ENCODE peak calls at places on chromosomes 7 and 10, in six cellular contexts. H, W, U, O, E and P are unnamed samples.

GRCh38 chr7:51366930-51367613 is 50.5 kb upstream of the COBL start:
- DNase-seq in H (peak), W (peak), U (peak), O (peak), E (no peak), P (peak)

GRCh38 chr10:95391570-95392249 is 100.9 kb upstream of the PDLIM1 start:
- DNase-seq in H (peak), W (peak), U (peak), O (no peak), E (no peak), P (no peak)

GRCh38 chr10:42979181-42979580 is 97.7 kb upstream of the RET start:
- DNase-seq in H (no peak), W (no peak), U (no peak), O (no peak), E (no peak), P (peak)

GRCh38 chr10:123974406-123974805 is 82.8 kb upstream of the CPXM2 start:
- DNase-seq in H (peak), W (peak), U (peak), O (peak), E (no peak), P (no peak)

GRCh38 chr10:102269017-102269416 is 23.7 kb downstream of the GBF1 start:
- DNase-seq in H (no peak), W (no peak), U (peak), O (no peak), E (no peak), P (no peak)

GRCh38 chr10:31395695-31396094 is 76.7 kb downstream of the ZEB1 start:
- DNase-seq in H (no peak), W (no peak), U (no peak), O (no peak), E (no peak), P (no peak)

GRCh38 chr10:132400041-132400546 is 3.1 kb downstream of the PWWP2B start:
- DNase-seq in H (no peak), W (no peak), U (no peak), O (no peak), E (peak), P (no peak)

GRCh38 chr10:100847440-100847839 is 65.3 kb upstream of the SLF2 start:
- DNase-seq in H (no peak), W (peak), U (no peak), O (no peak), E (no peak), P (no peak)

GRCh38 chr10:131641231-131641630 is 259.6 kb upstream of the PPP2R2D start:
- DNase-seq in H (no peak), W (no peak), U (no peak), O (no peak), E (peak), P (peak)

GRCh38 chr7:157073949-157074624 is 63.6 kb upstream of the MNX1 start:
- DNase-seq in H (no peak), W (no peak), U (no peak), O (no peak), E (peak), P (no peak)

GRCh38 chr7:138837627-138838026 is 39.6 kb upstream of the ATP6V0A4 start:
- DNase-seq in H (no peak), W (peak), U (peak), O (no peak), E (no peak), P (no peak)

GRCh38 chr10:84097787-84098353 is 41.4 kb upstream of the GHITM start:
- DNase-seq in H (no peak), W (peak), U (peak), O (no peak), E (no peak), P (no peak)

GRCh38 chr10:49284356-49284755 is 14.6 kb upstream of the C10orf71 start:
- DNase-seq in H (no peak), W (no peak), U (no peak), O (no peak), E (peak), P (peak)

GRCh38 chr10:90779573-90779972 is 78.3 kb downstream of the HTR7 start:
- DNase-seq in H (peak), W (peak), U (no peak), O (no peak), E (no peak), P (no peak)

GRCh38 chr7:10034843-10035556 is 938.7 kb upstream of the PHF14 start:
- DNase-seq in H (no peak), W (no peak), U (no peak), O (no peak), E (no peak), P (no peak)

GRCh38 chr7:91553410-91553895 is 289.2 kb downstream of the FZD1 start:
- DNase-seq in H (no peak), W (no peak), U (no peak), O (no peak), E (no peak), P (no peak)

GRCh38 chr7:132276252-132276651 is 300.0 kb downstream of the PLXNA4 start:
- DNase-seq in H (no peak), W (no peak), U (no peak), O (no peak), E (no peak), P (no peak)

GRCh38 chr7:64876792-64877713 is 26.0 kb upstream of the ZNF273 start:
- DNase-seq in H (no peak), W (no peak), U (peak), O (peak), E (peak), P (peak)

GRCh38 chr7:149873074-149873967 is 448 bp upstream of the ATP6V0E2 start:
- DNase-seq in H (peak), W (peak), U (peak), O (peak), E (peak), P (peak)

GRCh38 chr7:100983451-100984187 is 14.3 kb downstream of the MUC12 start:
- DNase-seq in H (peak), W (peak), U (peak), O (peak), E (no peak), P (no peak)

DNA sequence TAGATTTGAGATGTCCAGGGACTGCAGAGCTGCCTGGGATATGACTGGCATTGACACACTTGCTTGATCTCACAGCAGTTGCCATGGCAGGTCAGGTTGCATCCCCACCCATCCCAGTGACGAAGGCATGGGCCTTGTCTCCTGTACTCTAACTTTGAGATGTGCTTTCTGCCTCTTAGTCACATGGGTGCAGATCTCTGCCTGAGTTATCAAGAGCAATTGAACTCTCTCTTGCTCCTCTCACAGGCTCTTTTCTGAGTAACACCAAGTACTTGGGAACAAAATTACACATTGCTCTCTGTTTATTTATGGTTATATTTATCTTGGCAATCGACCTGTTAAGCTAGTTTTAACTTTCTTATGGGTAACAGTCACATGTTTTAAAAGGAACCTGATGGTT is 237.3 kb downstream of the NSUN6 start:
- DNase-seq in H (no peak), W (peak), U (no peak), O (no peak), E (no peak), P (no peak)
- H3K27ac ChIP-seq in H (no peak), W (no peak), U (peak), O (no peak), E (no peak), P (no peak)

DNA sequence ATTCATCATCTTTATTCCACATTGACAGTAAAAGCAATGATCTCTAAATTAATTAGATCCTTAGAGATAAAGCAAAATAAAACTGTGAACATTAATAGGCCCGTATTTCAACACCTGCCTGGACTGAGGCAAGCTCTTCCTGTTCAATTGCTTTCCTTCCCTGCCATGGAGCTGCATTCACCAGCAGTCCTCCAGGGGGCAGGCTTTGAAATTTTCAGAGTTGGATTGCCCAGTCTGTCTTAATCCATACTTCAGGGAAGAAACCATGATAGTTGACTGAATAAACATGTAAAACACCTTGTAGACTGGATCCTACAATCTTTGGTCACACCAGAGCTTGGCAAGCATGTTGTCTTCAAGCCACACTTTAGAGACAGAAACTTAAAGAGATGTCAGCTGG is 936.6 kb downstream of the NRG3 start:
- DNase-seq in H (no peak), W (no peak), U (peak), O (no peak), E (no peak), P (no peak)
- TF ChIP-seq CTCF in H (peak), W (peak), U (peak), O (no peak), E (peak), P (no peak)

GRCh38 chr7:47622586-47622945 is 40.7 kb upstream of the TNS3 start:
- DNase-seq in H (no peak), W (no peak), U (no peak), O (no peak), E (no peak), P (no peak)

GRCh38 chr7:47624660-47625059 is 42.7 kb upstream of the TNS3 start:
- DNase-seq in H (no peak), W (no peak), U (no peak), O (no peak), E (no peak), P (no peak)

GRCh38 chr7:47621347-47621746 is 39.4 kb upstream of the TNS3 start:
- DNase-seq in H (no peak), W (no peak), U (no peak), O (no peak), E (no peak), P (no peak)

GRCh38 chr7:47621985-47622561 is 40.2 kb upstream of the TNS3 start:
- DNase-seq in H (no peak), W (no peak), U (no peak), O (no peak), E (no peak), P (no peak)

GRCh38 chr7:47622946-47623640 is 41.2 kb upstream of the TNS3 start:
- DNase-seq in H (peak), W (peak), U (peak), O (no peak), E (no peak), P (no peak)
- H3K27ac ChIP-seq in H (peak), W (peak), U (peak), O (peak), E (no peak), P (peak)

GRCh38 chr10:129888784-129889616 is 75.1 kb downstream of the EBF3 start:
- DNase-seq in H (no peak), W (peak), U (peak), O (peak), E (no peak), P (no peak)
- TF ChIP-seq CTCF in H (no peak), W (peak), U (peak), O (peak), E (peak), P (no peak)